ENCODE peak calls at places on chromosome 21, in five cellular contexts. M is neural progenitor cell; J is psoas muscle; U is aorta; T is CD8-positive, alpha-beta memory T cell. E is an unnamed sample.

GRCh38 chr21:28539623-28539988 is 453.1 kb downstream of the LTN1 start:
- DNase-seq in M (no peak), J (no peak), U (no peak), T (no peak), E (no peak)

GRCh38 chr21:28704746-28705145 is 287.9 kb downstream of the LTN1 start:
- DNase-seq in M (no peak), J (no peak), U (peak), T (no peak), E (no peak)

GRCh38 chr21:26137379-26138060 is 33.0 kb downstream of the APP start:
- DNase-seq in M (no peak), J (no peak), U (no peak), T (no peak), E (no peak)

GRCh38 chr21:23398726-23399125 is 2208.6 kb downstream of the MRPL39 start:
- DNase-seq in M (no peak), J (no peak), U (no peak), T (no peak), E (no peak)

GRCh38 chr21:22561946-22562345 is 1563.7 kb downstream of the NCAM2 start:
- DNase-seq in M (no peak), J (no peak), U (no peak), T (peak), E (no peak)

GRCh38 chr21:20999567-21000169 is 1.5 kb downstream of the NCAM2 start:
- DNase-seq in M (peak), J (no peak), U (no peak), T (no peak), E (peak)

GRCh38 chr21:37620401-37620800 is 253.8 kb downstream of the DYRK1A start:
- DNase-seq in M (no peak), J (no peak), U (no peak), T (no peak), E (no peak)

GRCh38 chr21:14551741-14552140 is 5.6 kb upstream of the SAMSN1 start:
- DNase-seq in M (no peak), J (no peak), U (no peak), T (no peak), E (no peak)

GRCh38 chr21:20249401-20249800 is 748.8 kb upstream of the NCAM2 start:
- DNase-seq in M (no peak), J (no peak), U (no peak), T (no peak), E (no peak)

GRCh38 chr21:42429021-42429420 is 25.3 kb downstream of the UBASH3A start:
- DNase-seq in M (no peak), J (no peak), U (no peak), T (no peak), E (no peak)

GRCh38 chr21:16634522-16634914 is 878.3 kb upstream of the CXADR start:
- DNase-seq in M (no peak), J (no peak), U (no peak), T (no peak), E (no peak)

GRCh38 chr21:41228006-41228370 is 60.0 kb downstream of the BACE2 start:
- DNase-seq in M (no peak), J (no peak), U (no peak), T (no peak), E (no peak)

GRCh38 chr21:31801551-31802234 is 69.8 kb upstream of the SCAF4 start:
- DNase-seq in M (no peak), J (no peak), U (no peak), T (no peak), E (no peak)

DNA sequence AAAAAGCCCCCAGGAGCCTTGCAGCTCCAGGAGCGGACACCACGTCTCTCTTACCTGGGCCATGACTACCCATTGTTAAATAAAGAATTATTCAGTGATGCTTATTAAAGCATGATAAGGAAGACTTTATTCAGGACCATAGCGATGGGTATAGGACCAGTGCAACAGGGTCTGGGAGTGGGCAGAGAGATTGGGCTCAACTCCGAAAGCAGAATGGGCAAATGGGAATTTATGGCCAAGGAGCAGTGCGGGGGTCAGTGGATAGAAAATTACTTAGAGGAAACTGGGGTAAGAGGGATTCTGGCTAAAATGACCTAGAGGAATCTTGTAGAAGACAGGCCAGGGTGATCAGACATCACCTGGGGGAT is 580 bp upstream of the ATP5PO start:
- DNase-seq in M (peak), J (no peak), U (no peak), T (no peak), E (no peak)
- H3K27ac ChIP-seq in M (no peak), J (peak), U (no peak), T (peak), E (peak)

DNA sequence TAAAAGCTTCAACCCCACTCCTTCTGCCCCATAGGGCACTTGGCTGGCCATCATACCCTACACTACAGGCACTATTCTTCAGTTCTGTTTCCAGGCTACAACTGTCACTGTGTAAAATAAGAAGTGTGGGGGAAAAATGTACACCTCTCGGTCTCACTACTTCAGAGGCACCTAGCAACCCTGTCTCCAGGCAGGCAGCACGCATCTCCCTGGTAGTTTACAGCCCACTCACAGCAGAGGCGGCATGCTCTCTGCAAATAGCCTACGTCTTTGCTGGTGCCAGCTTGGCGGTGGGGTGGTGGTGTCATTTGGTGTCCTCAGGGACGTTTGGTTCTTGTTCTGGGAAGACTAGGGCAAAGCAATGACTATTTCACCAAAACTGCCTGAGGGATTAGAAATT is 48.2 kb upstream of the BTG3 start:
- DNase-seq in M (no peak), J (no peak), U (no peak), T (no peak), E (no peak)
- H3K27ac ChIP-seq in M (no peak), J (no peak), U (no peak), T (no peak), E (no peak)

GRCh38 chr21:44984428-44984791 is 44.6 kb downstream of the SLX9 start:
- DNase-seq in M (no peak), J (no peak), U (peak), T (peak), E (no peak)
- H3K27ac ChIP-seq in M (no peak), J (no peak), U (no peak), T (no peak), E (no peak)

DNA sequence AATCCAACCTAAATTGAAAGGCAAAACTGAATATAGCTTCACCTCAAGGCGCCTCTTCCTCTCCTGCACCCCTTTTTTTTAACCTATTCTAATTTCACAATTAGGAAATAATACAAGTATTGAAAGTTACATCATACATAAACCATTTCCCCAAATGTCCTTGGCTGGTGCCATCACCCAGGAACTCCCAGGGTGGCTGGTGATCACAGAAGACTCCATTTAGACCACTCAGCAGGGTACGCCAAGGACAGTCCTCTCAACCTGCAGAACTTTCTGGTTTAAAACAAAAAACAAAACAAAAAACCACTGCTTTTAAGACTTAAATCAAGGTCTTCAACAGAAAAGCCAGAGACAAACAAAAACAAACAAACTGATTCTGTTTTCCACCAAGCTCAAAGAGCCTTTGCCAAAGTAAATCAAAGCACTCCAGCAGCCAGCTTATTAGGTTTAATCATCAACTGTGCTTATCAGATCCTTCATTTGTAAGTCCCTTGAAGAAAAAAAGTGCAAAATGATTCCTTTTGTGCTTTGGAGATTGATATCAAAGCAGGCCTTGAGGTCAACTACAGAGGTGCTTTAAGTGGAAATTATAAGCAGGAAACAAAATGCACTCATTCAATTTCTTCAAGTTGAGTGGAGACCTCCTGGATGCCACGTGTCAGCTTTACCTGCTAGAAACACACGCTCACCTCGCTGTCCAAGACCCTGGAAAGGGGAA is 113.1 kb downstream of the ETS2 start:
- DNase-seq in M (no peak), J (no peak), U (no peak), T (no peak), E (no peak)
- H3K27ac ChIP-seq in M (no peak), J (no peak), U (peak), T (no peak), E (no peak)

DNA sequence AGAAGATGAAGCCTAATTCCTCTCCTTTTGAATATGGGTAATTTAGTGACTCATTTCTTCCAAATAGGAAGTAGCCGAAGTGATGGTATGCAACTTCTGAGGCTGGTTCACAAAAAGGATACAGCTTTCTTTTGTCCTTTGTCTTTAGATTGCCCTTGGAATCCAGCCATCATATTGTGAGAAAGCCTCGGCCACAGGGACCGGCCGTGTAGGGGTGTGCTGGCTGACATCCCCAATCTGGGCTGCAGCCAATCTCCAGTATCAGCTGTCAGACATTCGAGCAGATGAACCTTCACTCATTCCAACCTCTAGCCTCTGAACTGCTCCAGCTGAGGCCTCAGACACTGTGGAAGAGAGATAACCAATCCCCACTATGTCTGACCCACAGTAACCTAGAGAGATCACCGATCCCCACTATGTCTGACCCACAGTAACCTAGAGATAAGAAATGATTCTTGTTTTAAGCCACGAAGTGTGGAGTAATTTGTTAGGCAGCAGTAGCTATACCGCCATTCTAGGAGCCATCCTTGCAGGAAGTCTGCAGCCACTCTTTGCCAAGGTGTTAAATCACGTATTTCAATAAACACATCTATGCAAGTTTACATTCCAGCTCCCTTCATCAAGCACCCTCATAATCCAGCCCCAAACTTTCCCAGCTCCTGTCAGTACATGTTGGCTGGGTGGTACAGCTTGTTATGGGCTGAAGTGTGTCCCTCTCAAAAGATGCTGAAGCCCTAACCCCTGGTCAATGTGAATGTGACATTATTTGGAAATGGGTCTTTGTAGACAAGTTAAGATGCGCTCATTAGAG is 2.9 kb upstream of the DIP2A start:
- DNase-seq in M (no peak), J (no peak), U (no peak), T (no peak), E (no peak)
- H3K27ac ChIP-seq in M (no peak), J (peak), U (no peak), T (no peak), E (peak)

DNA sequence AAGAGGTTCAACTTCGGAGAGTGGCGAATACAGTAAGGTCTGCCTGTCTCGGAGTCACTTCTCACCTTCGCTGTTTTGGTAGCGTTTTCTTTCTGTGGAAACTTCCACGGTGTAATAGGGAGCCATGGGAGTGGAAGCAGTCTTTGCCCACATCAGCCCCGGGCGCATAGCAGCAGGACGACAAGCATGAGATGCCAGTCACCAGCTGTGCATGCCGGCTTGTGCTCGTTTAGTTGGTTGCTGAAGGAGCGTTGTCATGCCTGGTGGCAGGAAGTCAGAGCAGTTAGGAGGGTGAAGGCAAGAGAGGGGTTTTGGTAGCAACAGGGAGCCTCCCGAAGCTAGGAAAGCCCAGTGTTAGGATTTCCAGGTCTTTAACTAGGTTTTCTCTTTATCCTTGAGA is 58.8 kb downstream of the MRPS6 start:
- DNase-seq in M (no peak), J (peak), U (peak), T (no peak), E (no peak)
- H3K27ac ChIP-seq in M (no peak), J (peak), U (peak), T (no peak), E (no peak)

GRCh38 chr21:33383056-33383888 is 19.9 kb upstream of the IFNGR2 start:
- DNase-seq in M (peak), J (peak), U (peak), T (peak), E (no peak)

GRCh38 chr21:33390479-33390878 is 12.7 kb upstream of the IFNGR2 start:
- DNase-seq in M (no peak), J (no peak), U (no peak), T (no peak), E (no peak)

GRCh38 chr21:33388188-33388587 is 15.0 kb upstream of the IFNGR2 start:
- DNase-seq in M (no peak), J (no peak), U (no peak), T (no peak), E (no peak)

GRCh38 chr21:33384851-33385331 is 18.3 kb upstream of the IFNGR2 start:
- DNase-seq in M (no peak), J (no peak), U (no peak), T (peak), E (no peak)

GRCh38 chr21:33386222-33386784 is 16.9 kb upstream of the IFNGR2 start:
- DNase-seq in M (peak), J (no peak), U (no peak), T (no peak), E (no peak)
- H3K27ac ChIP-seq in M (no peak), J (no peak), U (no peak), T (no peak), E (no peak)

GRCh38 chr21:43916076-43916475 is 51.1 kb downstream of the AGPAT3 start:
- DNase-seq in M (no peak), J (no peak), U (no peak), T (no peak), E (no peak)
- H3K27ac ChIP-seq in M (no peak), J (peak), U (no peak), T (peak), E (no peak)

DNA sequence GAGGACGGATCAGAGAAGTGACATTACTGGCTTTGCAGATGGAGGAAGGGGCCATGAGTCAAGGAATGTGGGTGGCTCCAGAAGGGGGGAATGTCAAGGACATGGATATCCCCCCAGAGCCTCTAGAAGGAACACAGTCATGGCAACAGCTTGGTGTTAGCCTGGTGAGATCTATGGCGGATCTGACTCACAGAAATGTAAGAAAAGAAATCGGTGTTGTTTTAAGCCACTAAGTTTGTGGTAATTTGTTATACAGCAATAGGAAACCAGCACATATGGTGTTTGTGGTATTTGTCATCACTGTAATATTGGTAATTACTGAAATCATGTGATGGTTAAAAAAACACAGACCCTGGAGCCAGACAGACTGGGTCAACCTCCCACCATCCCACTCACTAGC is 236.2 kb downstream of the SETD4 start:
- DNase-seq in M (no peak), J (no peak), U (no peak), T (no peak), E (no peak)
- H3K27ac ChIP-seq in M (no peak), J (no peak), U (no peak), T (no peak), E (no peak)

E was measured in substantia nigra.